ENCODE peak calls at places on chromosomes 6 and 20, in eight cellular contexts. M, Q, B, C, P, Y, Z and N are unnamed samples.
A peak's percentile ranks its signal among the peaks of the same experiment; 100 is the strongest.

GRCh38 chr6:157269261-157269794 is 54.0 kb downstream of the TMEM242 start:
- DNase-seq in M (no peak), Q (no peak), B (peak; percentile 23), C (no peak), P (no peak), Y (no peak), Z (no peak), N (peak; percentile 84)

GRCh38 chr6:170030284-170031095 is 260.4 kb downstream of the DLL1 start:
- DNase-seq in M (no peak), Q (no peak), B (no peak), C (no peak), P (no peak), Y (no peak), Z (no peak), N (no peak)

GRCh38 chr20:41894255-41894963 is 276.2 kb upstream of the CHD6 start:
- DNase-seq in M (no peak), Q (no peak), B (no peak), C (no peak), P (no peak), Y (no peak), Z (no peak), N (no peak)

GRCh38 chr6:97925504-97925903 is 642.5 kb upstream of the MMS22L start:
- DNase-seq in M (no peak), Q (no peak), B (no peak), C (no peak), P (no peak), Y (no peak), Z (no peak), N (no peak)

GRCh38 chr6:3888153-3888957 is 39.2 kb downstream of the FAM50B start:
- DNase-seq in M (no peak), Q (no peak), B (no peak), C (no peak), P (no peak), Y (no peak), Z (no peak), N (no peak)

GRCh38 chr20:45890077-45890996 is 671 bp downstream of the NEURL2 start:
- DNase-seq in M (no peak), Q (no peak), B (peak; percentile 89), C (peak; percentile 47), P (peak; percentile 80), Y (peak; percentile 52), Z (peak; percentile 36), N (peak; percentile 66)

GRCh38 chr6:162331911-162332310 is 395.7 kb downstream of the PRKN start:
- DNase-seq in M (no peak), Q (no peak), B (no peak), C (no peak), P (no peak), Y (no peak), Z (no peak), N (no peak)

GRCh38 chr6:157121897-157122296 is 201.4 kb downstream of the TMEM242 start:
- DNase-seq in M (no peak), Q (no peak), B (no peak), C (no peak), P (no peak), Y (no peak), Z (no peak), N (no peak)

GRCh38 chr6:170423030-170423429 is 116.5 kb downstream of the FAM120B start:
- DNase-seq in M (no peak), Q (no peak), B (peak; percentile 83), C (no peak), P (no peak), Y (no peak), Z (no peak), N (no peak)

GRCh38 chr6:134060491-134061106 is 8.2 kb upstream of the SLC2A12 start:
- DNase-seq in M (peak; percentile 78), Q (no peak), B (peak; percentile 70), C (no peak), P (no peak), Y (no peak), Z (no peak), N (peak; percentile 45)

GRCh38 chr6:166658115-166658791 is 31.2 kb upstream of the RPS6KA2 start:
- DNase-seq in M (no peak), Q (no peak), B (no peak), C (no peak), P (no peak), Y (no peak), Z (no peak), N (no peak)

GRCh38 chr6:13554929-13555333 is 19.5 kb upstream of the SIRT5 start:
- DNase-seq in M (no peak), Q (no peak), B (peak; percentile 44), C (no peak), P (no peak), Y (no peak), Z (no peak), N (no peak)

GRCh38 chr6:169227116-169227515 is 26.5 kb downstream of the THBS2 start:
- DNase-seq in M (no peak), Q (no peak), B (no peak), C (no peak), P (no peak), Y (no peak), Z (no peak), N (no peak)

GRCh38 chr20:16801919-16802651 is 53.9 kb downstream of the OTOR start:
- DNase-seq in M (peak; percentile 6), Q (peak; percentile 45), B (peak; percentile 62), C (peak; percentile 21), P (peak; percentile 87), Y (peak; percentile 23), Z (peak; percentile 37), N (no peak)

GRCh38 chr6:166820483-166820882 is 135.9 kb downstream of the RNASET2 start:
- DNase-seq in M (no peak), Q (no peak), B (no peak), C (no peak), P (no peak), Y (no peak), Z (no peak), N (no peak)

GRCh38 chr20:47652301-47652700 is 133.0 kb downstream of the SULF2 start:
- DNase-seq in M (no peak), Q (no peak), B (no peak), C (no peak), P (no peak), Y (no peak), Z (no peak), N (no peak)

GRCh38 chr20:237479-237878 is 10.4 kb downstream of the DEFB129 start:
- DNase-seq in M (no peak), Q (peak; percentile 40), B (no peak), C (peak; percentile 55), P (no peak), Y (peak; percentile 18), Z (peak; percentile 11), N (no peak)

GRCh38 chr6:56387621-56388413 is 140.4 kb upstream of the COL21A1 start:
- DNase-seq in M (no peak), Q (no peak), B (peak; percentile 22), C (no peak), P (no peak), Y (no peak), Z (no peak), N (no peak)

GRCh38 chr6:125787791-125788190 is 3.0 kb upstream of the NCOA7 start:
- DNase-seq in M (no peak), Q (no peak), B (no peak), C (peak; percentile 73), P (no peak), Y (no peak), Z (no peak), N (no peak)

GRCh38 chr6:4776967-4777925 is 1.0 kb downstream of the CDYL start:
- DNase-seq in M (no peak), Q (peak; percentile 48), B (no peak), C (peak; percentile 42), P (no peak), Y (peak; percentile 57), Z (peak; percentile 37), N (no peak)

GRCh38 chr6:136539967-136540366 is 10.3 kb downstream of the MAP7 start:
- DNase-seq in M (peak; percentile 12), Q (no peak), B (no peak), C (no peak), P (no peak), Y (no peak), Z (no peak), N (no peak)

GRCh38 chr6:123323419-123324329 is 313.1 kb downstream of the TRDN start:
- DNase-seq in M (no peak), Q (no peak), B (no peak), C (no peak), P (no peak), Y (no peak), Z (no peak), N (no peak)

GRCh38 chr20:20641783-20642182 is 70.7 kb downstream of the RALGAPA2 start:
- DNase-seq in M (no peak), Q (no peak), B (no peak), C (no peak), P (no peak), Y (no peak), Z (no peak), N (no peak)

GRCh38 chr6:44111434-44112417 is 15.5 kb downstream of the MRPL14 start:
- DNase-seq in M (no peak), Q (no peak), B (no peak), C (no peak), P (no peak), Y (no peak), Z (no peak), N (no peak)

GRCh38 chr6:143575440-143575839 is 63.9 kb upstream of the FUCA2 start:
- DNase-seq in M (peak; percentile 67), Q (peak; percentile 58), B (peak; percentile 53), C (peak; percentile 92), P (peak; percentile 61), Y (peak; percentile 34), Z (peak; percentile 81), N (peak; percentile 61)

GRCh38 chr6:132410840-132411239 is 9.6 kb upstream of the MOXD1 start:
- DNase-seq in M (no peak), Q (no peak), B (no peak), C (peak; percentile 10), P (no peak), Y (no peak), Z (no peak), N (no peak)

GRCh38 chr20:19252670-19253120 is 40.3 kb downstream of the SLC24A3 start:
- DNase-seq in M (no peak), Q (no peak), B (no peak), C (peak; percentile 90), P (no peak), Y (no peak), Z (no peak), N (no peak)

GRCh38 chr6:143673638-143674037 is 4.1 kb upstream of the PHACTR2 start:
- DNase-seq in M (peak; percentile 66), Q (no peak), B (peak; percentile 32), C (no peak), P (no peak), Y (no peak), Z (no peak), N (peak; percentile 79)

GRCh38 chr20:50475879-50476292 is 34.3 kb upstream of the PTPN1 start:
- DNase-seq in M (peak; percentile 67), Q (no peak), B (no peak), C (no peak), P (no peak), Y (no peak), Z (no peak), N (no peak)

GRCh38 chr6:130161627-130162404 is 60.9 kb downstream of the SAMD3 start:
- DNase-seq in M (no peak), Q (no peak), B (no peak), C (no peak), P (no peak), Y (no peak), Z (no peak), N (no peak)

GRCh38 chr6:54654376-54654775 is 192.2 kb upstream of the FAM83B start:
- DNase-seq in M (no peak), Q (no peak), B (no peak), C (no peak), P (no peak), Y (no peak), Z (no peak), N (no peak)

GRCh38 chr6:17583811-17584210 is 16.3 kb upstream of the FAM8A1 start:
- DNase-seq in M (no peak), Q (no peak), B (no peak), C (no peak), P (no peak), Y (no peak), Z (no peak), N (peak; percentile 66)

GRCh38 chr6:100455230-100456124 is 9.2 kb downstream of the SIM1 start:
- DNase-seq in M (peak; percentile 60), Q (no peak), B (peak; percentile 72), C (no peak), P (no peak), Y (no peak), Z (no peak), N (no peak)

GRCh38 chr6:33147807-33148666 is 44.2 kb downstream of the COL11A2 start:
- DNase-seq in M (peak; percentile 7), Q (peak; percentile 62), B (no peak), C (peak; percentile 50), P (no peak), Y (no peak), Z (peak; percentile 18), N (no peak)